ENCODE peak calls at places on chromosomes 5 and 9, in six cellular contexts. One of them, this sample, is unnamed.

GRCh38 chr5:177304392-177305119 is 957 bp downstream of the PRELID1 start:
- DNase-seq in HuH-7.5: peak
- DNase-seq in activated CD4-positive, alpha-beta T cell treated with anti-CD3 and anti-CD28 coated beads for 1 hour: no peak
- DNase-seq in NCI-H526: no peak
- DNase-seq in NCI-H1092 treated with DMSO at 0.1 percent for 48 hours: no peak
- DNase-seq in naive thymus-derived CD8-positive, alpha-beta T cell: no peak
- DNase-seq in this sample: no peak

GRCh38 chr9:76456202-76456926 is 2.6 kb upstream of the GCNT1 start:
- DNase-seq in HuH-7.5: peak
- DNase-seq in activated CD4-positive, alpha-beta T cell treated with anti-CD3 and anti-CD28 coated beads for 1 hour: no peak
- DNase-seq in NCI-H526: peak
- DNase-seq in NCI-H1092 treated with DMSO at 0.1 percent for 48 hours: peak
- DNase-seq in naive thymus-derived CD8-positive, alpha-beta T cell: peak
- DNase-seq in this sample: no peak

GRCh38 chr9:36438536-36438935 is 38.5 kb upstream of the RNF38 start:
- DNase-seq in HuH-7.5: no peak
- DNase-seq in activated CD4-positive, alpha-beta T cell treated with anti-CD3 and anti-CD28 coated beads for 1 hour: no peak
- DNase-seq in NCI-H526: no peak
- DNase-seq in NCI-H1092 treated with DMSO at 0.1 percent for 48 hours: no peak
- DNase-seq in naive thymus-derived CD8-positive, alpha-beta T cell: no peak
- DNase-seq in this sample: no peak

GRCh38 chr5:179974281-179974945 is 66.7 kb upstream of the TBC1D9B start:
- DNase-seq in HuH-7.5: no peak
- DNase-seq in activated CD4-positive, alpha-beta T cell treated with anti-CD3 and anti-CD28 coated beads for 1 hour: no peak
- DNase-seq in NCI-H526: no peak
- DNase-seq in NCI-H1092 treated with DMSO at 0.1 percent for 48 hours: peak
- DNase-seq in naive thymus-derived CD8-positive, alpha-beta T cell: no peak
- DNase-seq in this sample: no peak

GRCh38 chr9:113274474-113275146 is 762 bp downstream of the CDC26 start:
- DNase-seq in HuH-7.5: peak
- DNase-seq in activated CD4-positive, alpha-beta T cell treated with anti-CD3 and anti-CD28 coated beads for 1 hour: no peak
- DNase-seq in NCI-H526: peak
- DNase-seq in NCI-H1092 treated with DMSO at 0.1 percent for 48 hours: peak
- DNase-seq in naive thymus-derived CD8-positive, alpha-beta T cell: peak
- DNase-seq in this sample: no peak

GRCh38 chr9:136697821-136698526 is 10.7 kb upstream of the AGPAT2 start:
- DNase-seq in HuH-7.5: peak
- DNase-seq in activated CD4-positive, alpha-beta T cell treated with anti-CD3 and anti-CD28 coated beads for 1 hour: no peak
- DNase-seq in NCI-H526: no peak
- DNase-seq in NCI-H1092 treated with DMSO at 0.1 percent for 48 hours: no peak
- DNase-seq in naive thymus-derived CD8-positive, alpha-beta T cell: no peak
- DNase-seq in this sample: no peak

GRCh38 chr9:93391898-93392297 is 59.6 kb upstream of the FAM120A start:
- DNase-seq in HuH-7.5: no peak
- DNase-seq in activated CD4-positive, alpha-beta T cell treated with anti-CD3 and anti-CD28 coated beads for 1 hour: no peak
- DNase-seq in NCI-H526: no peak
- DNase-seq in NCI-H1092 treated with DMSO at 0.1 percent for 48 hours: no peak
- DNase-seq in naive thymus-derived CD8-positive, alpha-beta T cell: no peak
- DNase-seq in this sample: no peak

GRCh38 chr5:37631939-37632338 is 207.9 kb downstream of the GDNF start:
- DNase-seq in HuH-7.5: no peak
- DNase-seq in activated CD4-positive, alpha-beta T cell treated with anti-CD3 and anti-CD28 coated beads for 1 hour: no peak
- DNase-seq in NCI-H526: no peak
- DNase-seq in NCI-H1092 treated with DMSO at 0.1 percent for 48 hours: no peak
- DNase-seq in naive thymus-derived CD8-positive, alpha-beta T cell: no peak
- DNase-seq in this sample: no peak

GRCh38 chr5:154630410-154630809 is 124.8 kb upstream of the LARP1 start:
- DNase-seq in HuH-7.5: no peak
- DNase-seq in activated CD4-positive, alpha-beta T cell treated with anti-CD3 and anti-CD28 coated beads for 1 hour: no peak
- DNase-seq in NCI-H526: no peak
- DNase-seq in NCI-H1092 treated with DMSO at 0.1 percent for 48 hours: no peak
- DNase-seq in naive thymus-derived CD8-positive, alpha-beta T cell: no peak
- DNase-seq in this sample: no peak

GRCh38 chr5:73796164-73797141 is 170.5 kb downstream of the ARHGEF28 start:
- DNase-seq in HuH-7.5: no peak
- DNase-seq in activated CD4-positive, alpha-beta T cell treated with anti-CD3 and anti-CD28 coated beads for 1 hour: no peak
- DNase-seq in NCI-H526: no peak
- DNase-seq in NCI-H1092 treated with DMSO at 0.1 percent for 48 hours: no peak
- DNase-seq in naive thymus-derived CD8-positive, alpha-beta T cell: no peak
- DNase-seq in this sample: no peak

GRCh38 chr5:11289208-11289607 is 528.2 kb upstream of the DAP start:
- DNase-seq in HuH-7.5: no peak
- DNase-seq in activated CD4-positive, alpha-beta T cell treated with anti-CD3 and anti-CD28 coated beads for 1 hour: no peak
- DNase-seq in NCI-H526: no peak
- DNase-seq in NCI-H1092 treated with DMSO at 0.1 percent for 48 hours: no peak
- DNase-seq in naive thymus-derived CD8-positive, alpha-beta T cell: no peak
- DNase-seq in this sample: no peak

This sample was measured in activated B cell treated with CpG ODN at 0.5 μM for 24 hours.